ENCODE peak calls at places on chromosomes 16 and 17, in four cellular contexts. P is globus pallidus, V is endothelial cell, Y is colonic mucosa. D is an unnamed sample.

GRCh38 chr16:3952342-3953131 is 72.0 kb upstream of the CREBBP start:
- DNase-seq in P (no peak), V (no peak), Y (peak; percentile 38), D (no peak)

GRCh38 chr16:67413978-67414891 is 2.0 kb downstream of the ZDHHC1 start:
- DNase-seq in P (no peak), V (no peak), Y (peak; percentile 19), D (no peak)

GRCh38 chr16:85310868-85311585 is 198.8 kb upstream of the CIBAR2 start:
- DNase-seq in P (no peak), V (no peak), Y (no peak), D (no peak)

GRCh38 chr16:34801875-34802274 is 1342.5 kb downstream of the TP53TG3F start:
- DNase-seq in P (no peak), V (no peak), Y (no peak), D (no peak)

GRCh38 chr16:75043175-75043937 is 44.5 kb downstream of the ZNRF1 start:
- DNase-seq in P (no peak), V (no peak), Y (no peak), D (no peak)

GRCh38 chr16:50368410-50369132 is at the start of gene BRD7:
- DNase-seq in P (peak; percentile 64), V (peak; percentile 84), Y (peak; percentile 48), D (peak; percentile 52)

GRCh38 chr16:270381-271255 is 5.1 kb downstream of the RGS11 start:
- DNase-seq in P (no peak), V (no peak), Y (no peak), D (no peak)

GRCh38 chr17:7220593-7221280 is 999 bp downstream of the ACADVL start:
- DNase-seq in P (no peak), V (peak; percentile 47), Y (peak; percentile 70), D (peak; percentile 32)

GRCh38 chr17:8226536-8227237 is 16.3 kb upstream of the AURKB start:
- DNase-seq in P (peak; percentile 82), V (peak; percentile 76), Y (peak; percentile 90), D (no peak)

GRCh38 chr17:19302791-19303233 is 59.7 kb downstream of the B9D1 start:
- DNase-seq in P (no peak), V (peak; percentile 18), Y (no peak), D (peak; percentile 33)

GRCh38 chr16:55367301-55367745 is 43.3 kb downstream of the IRX6 start:
- DNase-seq in P (no peak), V (no peak), Y (no peak), D (no peak)

GRCh38 chr17:19940722-19941464 is 36.7 kb downstream of the AKAP10 start:
- DNase-seq in P (no peak), V (no peak), Y (no peak), D (no peak)

GRCh38 chr17:83137523-83137922 is 58.1 kb downstream of the METRNL start:
- DNase-seq in P (no peak), V (no peak), Y (peak; percentile 17), D (no peak)

GRCh38 chr16:57530104-57530522 is 6.3 kb downstream of the CCDC102A start:
- DNase-seq in P (no peak), V (no peak), Y (peak; percentile 49), D (no peak)

GRCh38 chr17:14760719-14761425 is 460.0 kb downstream of the HS3ST3B1 start:
- DNase-seq in P (no peak), V (no peak), Y (no peak), D (no peak)

GRCh38 chr16:83301966-83302365 is 505.8 kb upstream of the HSBP1 start:
- DNase-seq in P (no peak), V (no peak), Y (no peak), D (no peak)

GRCh38 chr17:35129154-35129972 is 7.9 kb downstream of the FNDC8 start:
- DNase-seq in P (no peak), V (no peak), Y (no peak), D (no peak)

GRCh38 chr17:74584714-74585113 is 7.4 kb downstream of the CD300LD start:
- DNase-seq in P (no peak), V (no peak), Y (no peak), D (no peak)

GRCh38 chr17:51496378-51496777 is 236.0 kb downstream of the UTP18 start:
- DNase-seq in P (no peak), V (no peak), Y (no peak), D (no peak)

GRCh38 chr16:57713596-57713995 is 19.0 kb downstream of the DRC7 start:
- DNase-seq in P (no peak), V (no peak), Y (no peak), D (no peak)

GRCh38 chr17:6589266-6589946 is 33.1 kb upstream of the PITPNM3 start:
- DNase-seq in P (no peak), V (no peak), Y (no peak), D (no peak)

GRCh38 chr17:48816774-48817590 is at the start of gene TTLL6:
- DNase-seq in P (peak; percentile 45), V (peak; percentile 70), Y (peak; percentile 96), D (peak; percentile 29)

GRCh38 chr17:66432996-66433556 is 130.7 kb downstream of the PRKCA start:
- DNase-seq in P (no peak), V (no peak), Y (no peak), D (peak; percentile 67)

GRCh38 chr16:85930321-85930720 is 31.4 kb downstream of the IRF8 start:
- DNase-seq in P (no peak), V (no peak), Y (no peak), D (no peak)

GRCh38 chr17:82845163-82845807 is 5.5 kb upstream of the ZNF750 start:
- DNase-seq in P (no peak), V (peak; percentile 39), Y (no peak), D (no peak)

GRCh38 chr16:4811242-4811641 is 8.8 kb upstream of the ROGDI start:
- DNase-seq in P (no peak), V (no peak), Y (no peak), D (no peak)

GRCh38 chr16:85798901-85799496 is 345 bp downstream of the EMC8 start:
- DNase-seq in P (no peak), V (peak; percentile 29), Y (peak; percentile 29), D (no peak)

GRCh38 chr17:58231644-58232043 is 6.7 kb upstream of the LPO start:
- DNase-seq in P (no peak), V (no peak), Y (no peak), D (no peak)

GRCh38 chr16:75376475-75376907 is 56.8 kb downstream of the CFDP1 start:
- DNase-seq in P (no peak), V (no peak), Y (no peak), D (no peak)

GRCh38 chr17:55319933-55320593 is 55.3 kb downstream of the HLF start:
- DNase-seq in P (no peak), V (no peak), Y (no peak), D (no peak)

GRCh38 chr17:71334041-71334781 is 786.6 kb upstream of the SOX9 start:
- DNase-seq in P (no peak), V (no peak), Y (no peak), D (no peak)

GRCh38 chr16:86570542-86571196 is 4.0 kb downstream of the FOXC2 start:
- DNase-seq in P (no peak), V (no peak), Y (no peak), D (no peak)

GRCh38 chr16:28504707-28505404 is 1.8 kb downstream of the IL27 start:
- DNase-seq in P (no peak), V (no peak), Y (peak; percentile 65), D (no peak)

GRCh38 chr16:67537270-67537635 is 8.6 kb downstream of the RIPOR1 start:
- DNase-seq in P (peak; percentile 30), V (peak; percentile 84), Y (peak; percentile 54), D (no peak)

GRCh38 chr16:2514333-2515179 is 804 bp downstream of the ATP6V0C start:
- DNase-seq in P (no peak), V (no peak), Y (no peak), D (no peak)

GRCh38 chr17:81002409-81003361 is 11.0 kb downstream of the CHMP6 start:
- DNase-seq in P (peak; percentile 44), V (no peak), Y (peak; percentile 94), D (no peak)

GRCh38 chr17:28871056-28871579 is 16.3 kb downstream of the ERAL1 start:
- DNase-seq in P (no peak), V (no peak), Y (no peak), D (no peak)

D was measured in AML-193.